ENCODE peak calls at places on chromosomes 12 and 14, in ten cellular contexts. I is T-helper 2 cell; N is GM18507; Q is H7; F is putamen; P is H4; X is NCI-H82; G is naive thymus-derived CD8-positive, alpha-beta T cell; Z is left colon; K is activated naive CD8-positive, alpha-beta T cell treated with anti-CD3 and anti-CD28 coated beads, Interleukin-2, amount 50 U/mL, for 24 hours. J is an unnamed sample.

GRCh38 chr14:74456684-74457083 is 30.7 kb upstream of the SYNDIG1L start:
- DNase-seq in I (no peak), N (no peak), Q (no peak), F (no peak), P (no peak), X (peak; percentile 62), G (no peak), Z (no peak), K (no peak), J (no peak)

GRCh38 chr12:121299662-121300061 is 3.2 kb upstream of the CAMKK2 start:
- DNase-seq in I (no peak), N (no peak), Q (no peak), F (no peak), P (no peak), X (no peak), G (no peak), Z (no peak), K (no peak), J (no peak)

GRCh38 chr12:55818140-55818728 is 393 bp downstream of the ORMDL2 start:
- DNase-seq in I (no peak), N (peak; percentile 25), Q (no peak), F (no peak), P (no peak), X (peak; percentile 83), G (no peak), Z (no peak), K (no peak), J (no peak)

GRCh38 chr12:3342051-3342450 is 149.0 kb upstream of the PRMT8 start:
- DNase-seq in I (no peak), N (no peak), Q (peak; percentile 82), F (peak; percentile 50), P (peak; percentile 40), X (peak; percentile 98), G (no peak), Z (peak; percentile 50), K (peak; percentile 4), J (peak; percentile 11)

GRCh38 chr12:34398366-34398705 is 376.0 kb downstream of the ALG10 start:
- DNase-seq in I (no peak), N (no peak), Q (no peak), F (no peak), P (no peak), X (no peak), G (no peak), Z (no peak), K (no peak), J (no peak)

GRCh38 chr12:28026701-28027100 is 54.2 kb upstream of the PTHLH start:
- DNase-seq in I (no peak), N (no peak), Q (no peak), F (no peak), P (peak; percentile 86), X (no peak), G (no peak), Z (no peak), K (no peak), J (no peak)

GRCh38 chr12:28424965-28425364 is 234.7 kb downstream of the CCDC91 start:
- DNase-seq in I (no peak), N (no peak), Q (no peak), F (peak; percentile 0), P (no peak), X (no peak), G (no peak), Z (no peak), K (no peak), J (no peak)

GRCh38 chr12:122031342-122032216 is 9.9 kb downstream of the BCL7A start:
- DNase-seq in I (peak; percentile 28), N (no peak), Q (peak; percentile 95), F (no peak), P (peak; percentile 27), X (peak; percentile 72), G (peak; percentile 38), Z (peak; percentile 69), K (peak; percentile 81), J (peak; percentile 70)

GRCh38 chr14:68687746-68688145 is 105.1 kb downstream of the ZFP36L1 start:
- DNase-seq in I (no peak), N (no peak), Q (no peak), F (no peak), P (peak; percentile 74), X (no peak), G (no peak), Z (no peak), K (no peak), J (no peak)

GRCh38 chr12:38892090-38892786 is 13.2 kb downstream of the CPNE8 start:
- DNase-seq in I (no peak), N (no peak), Q (no peak), F (no peak), P (no peak), X (no peak), G (no peak), Z (peak; percentile 46), K (no peak), J (no peak)

GRCh38 chr12:121750507-121750955 is 38.0 kb downstream of the TMEM120B start:
- DNase-seq in I (no peak), N (no peak), Q (no peak), F (no peak), P (no peak), X (no peak), G (no peak), Z (no peak), K (no peak), J (no peak)

GRCh38 chr14:32397871-32398640 is 69.0 kb downstream of the AKAP6 start:
- DNase-seq in I (no peak), N (no peak), Q (no peak), F (no peak), P (peak; percentile 90), X (no peak), G (no peak), Z (no peak), K (no peak), J (no peak)

GRCh38 chr12:131290255-131290959 is 336.7 kb downstream of the ADGRD1 start:
- DNase-seq in I (no peak), N (no peak), Q (no peak), F (no peak), P (no peak), X (no peak), G (no peak), Z (no peak), K (no peak), J (no peak)

GRCh38 chr12:108729612-108730336 is 1.5 kb downstream of the CORO1C start:
- DNase-seq in I (no peak), N (no peak), Q (no peak), F (peak; percentile 50), P (peak; percentile 29), X (peak; percentile 55), G (no peak), Z (no peak), K (no peak), J (no peak)

GRCh38 chr12:29241821-29242591 is 92.9 kb downstream of the FAR2 start:
- DNase-seq in I (no peak), N (no peak), Q (no peak), F (peak; percentile 77), P (peak; percentile 72), X (peak; percentile 83), G (no peak), Z (peak; percentile 14), K (no peak), J (no peak)